ENCODE peak calls at places on chromosomes 16 and 17, in six cellular contexts. H is fibroblast of lung, I is GM23248, V is neural progenitor cell, K is H9, S is astrocyte. N is an unnamed sample. For H3K79me2, the result is how much of the 10 kb centered on the place peaks cover.

GRCh38 chr17:35432176-35433074 is at the start of gene SLFN12:
- DNase-seq in I (peak), H (peak), V (peak), K (peak), S (peak), N (peak)

GRCh38 chr16:16830973-16831372 is 452.0 kb downstream of the NPIPA7 start:
- DNase-seq in I (no peak), S (no peak), K (no peak), V (no peak), H (no peak), N (no peak)

GRCh38 chr17:44788139-44788538 is 29.4 kb downstream of the ADAM11 start:
- DNase-seq in S (no peak), K (no peak), I (peak), V (no peak), H (no peak), N (no peak)

GRCh38 chr16:56344518-56345405 is 80.6 kb downstream of the AMFR start:
- DNase-seq in H (no peak), S (no peak), V (no peak), K (no peak), I (no peak), N (peak)

GRCh38 chr16:74280448-74280847 is 16.2 kb upstream of the PSMD7 start:
- DNase-seq in S (no peak), I (no peak), H (no peak), K (no peak), V (no peak), N (no peak)

GRCh38 chr16:67872631-67873434 is at the start of gene EDC4:
- DNase-seq in I (peak), S (peak), H (peak), K (peak), V (peak), N (no peak)

GRCh38 chr17:9729034-9729650 is 62.2 kb downstream of the DHRS7C start:
- DNase-seq in H (peak), I (peak), V (peak), S (peak), K (no peak), N (peak)

GRCh38 chr16:56506941-56507340 is 12.9 kb downstream of the BBS2 start:
- DNase-seq in V (no peak), S (peak), I (peak), K (no peak), H (peak), N (no peak)

GRCh38 chr17:74775409-74776043 is 619 bp downstream of the NAT9 start:
- DNase-seq in K (no peak), V (no peak), H (no peak), S (no peak), I (peak), N (no peak)
- H3K79me2 ChIP-seq in K (under half), V (under half), H (under half), S (under half), I (half or more), N (under half)

DNA sequence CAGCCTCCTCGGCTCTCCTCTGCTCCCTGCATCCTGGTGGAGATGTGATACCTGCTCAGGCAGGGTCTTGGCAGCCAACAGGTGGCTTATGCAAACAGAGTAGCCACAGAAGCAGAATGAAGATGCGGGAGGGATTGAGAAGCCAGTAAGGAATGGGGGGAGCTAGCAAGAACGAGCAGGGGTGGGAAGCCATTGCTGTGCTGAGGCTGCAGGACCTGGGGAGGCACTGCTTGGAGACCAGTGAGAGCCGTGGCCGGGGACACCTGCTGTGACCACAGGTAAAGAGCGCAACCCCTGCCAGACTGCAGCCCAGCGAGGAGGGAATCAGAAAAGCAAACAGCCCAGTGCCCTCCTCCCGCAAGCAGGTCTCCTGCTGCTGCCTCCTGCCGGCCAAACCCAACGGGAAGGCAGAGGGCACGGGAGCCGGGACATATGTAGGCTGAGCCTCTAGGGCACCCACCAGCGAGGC is 14.7 kb downstream of the AIPL1 start:
- DNase-seq in S (no peak), I (peak), K (peak), V (peak), H (no peak), N (no peak)
- H3K9ac ChIP-seq in S (no peak), I (no peak), K (no peak), V (no peak), H (no peak), N (no peak)

GRCh38 chr17:80176757-80177156 is 6.9 kb downstream of the CARD14 start:
- DNase-seq in V (no peak), H (no peak), K (no peak), I (no peak), S (no peak), N (no peak)
- H3K79me2 ChIP-seq in V (under half), H (under half), K (under half), I (under half), S (under half), N (under half)

GRCh38 chr17:57881143-57881542 is 31.3 kb upstream of the MRPS23 start:
- DNase-seq in V (no peak), H (peak), K (peak), S (peak), I (peak), N (no peak)

GRCh38 chr17:57881783-57882291 is 32.0 kb upstream of the MRPS23 start:
- DNase-seq in K (no peak), V (no peak), H (no peak), S (no peak), I (no peak), N (no peak)

GRCh38 chr17:57880086-57880456 is 30.2 kb upstream of the MRPS23 start:
- DNase-seq in S (no peak), H (no peak), K (no peak), V (no peak), I (no peak), N (no peak)

GRCh38 chr17:57877803-57878202 is 28.0 kb upstream of the MRPS23 start:
- DNase-seq in I (no peak), V (no peak), H (no peak), K (no peak), S (no peak), N (no peak)

DNA sequence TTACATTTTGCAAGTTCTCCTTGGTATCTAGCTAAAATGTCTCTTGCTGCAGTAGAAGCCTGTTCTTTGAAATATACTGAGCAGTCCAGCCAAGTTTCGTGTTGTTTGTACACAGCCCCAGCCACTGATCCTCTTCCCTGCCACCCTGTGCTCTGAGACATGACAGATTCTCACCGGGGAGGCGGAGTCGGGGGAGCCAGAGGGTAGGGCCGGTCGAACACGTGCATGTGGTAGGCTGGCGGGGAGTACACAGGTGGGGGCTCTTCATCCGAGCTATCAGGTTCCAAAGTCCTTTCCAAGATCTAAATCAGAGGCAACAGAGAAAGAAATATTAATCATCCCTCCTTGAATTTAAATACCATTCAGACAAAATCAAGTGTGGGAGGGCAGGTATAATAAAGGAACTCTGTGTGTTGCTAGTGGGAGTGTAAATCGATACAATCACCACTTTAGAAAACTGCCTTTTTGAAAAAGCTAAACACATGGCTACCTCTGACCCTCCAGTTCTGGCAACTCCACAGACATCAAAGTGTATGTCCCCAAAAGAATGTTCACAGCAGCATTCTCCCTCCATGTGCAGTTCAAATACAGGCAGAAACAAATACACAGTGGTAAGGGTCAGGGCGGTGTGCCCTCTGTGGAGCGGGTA is 29.7 kb upstream of the MRPS23 start:
- DNase-seq in K (peak), V (peak), H (no peak), I (no peak), S (no peak), N (no peak)
- H3K9ac ChIP-seq in K (no peak), V (no peak), H (no peak), I (peak), S (peak), N (peak)

DNA sequence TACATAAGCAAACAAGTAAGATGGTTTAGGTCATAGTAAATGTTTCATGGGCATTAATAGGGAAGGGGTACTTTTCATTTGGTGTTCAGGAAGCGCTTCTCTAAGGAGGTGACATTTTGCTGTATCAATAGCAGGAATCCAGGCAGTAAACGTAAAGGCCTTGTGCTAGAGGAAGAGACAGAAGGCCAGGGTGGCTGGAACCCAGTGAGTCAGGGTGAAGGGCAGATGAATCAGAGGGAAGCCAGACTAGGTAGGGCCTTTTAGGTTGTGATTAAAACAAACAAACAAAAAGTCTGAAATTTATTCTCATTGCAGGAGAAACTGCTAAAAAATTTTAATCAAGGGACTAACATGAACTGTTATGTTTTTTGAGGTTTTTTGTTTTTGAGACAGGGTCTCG is 6.5 kb downstream of the BMERB1 start:
- DNase-seq in K (no peak), S (peak), V (no peak), H (peak), I (peak), N (no peak)
- H3K79me2 ChIP-seq in K (under half), S (half or more), V (half or more), H (under half), I (half or more), N (under half)

GRCh38 chr17:68501074-68501473 is 11.2 kb upstream of the PRKAR1A start:
- DNase-seq in V (no peak), H (no peak), I (no peak), K (no peak), S (no peak), N (no peak)

GRCh38 chr17:68495081-68495480 is 17.1 kb upstream of the PRKAR1A start:
- DNase-seq in I (no peak), K (no peak), H (no peak), V (no peak), S (no peak), N (no peak)

GRCh38 chr17:68499587-68499986 is 12.6 kb upstream of the PRKAR1A start:
- DNase-seq in V (no peak), K (no peak), I (no peak), H (no peak), S (no peak), N (no peak)

GRCh38 chr17:68498479-68499326 is 13.5 kb upstream of the PRKAR1A start:
- DNase-seq in K (no peak), I (peak), H (no peak), S (no peak), V (no peak), N (no peak)

DNA sequence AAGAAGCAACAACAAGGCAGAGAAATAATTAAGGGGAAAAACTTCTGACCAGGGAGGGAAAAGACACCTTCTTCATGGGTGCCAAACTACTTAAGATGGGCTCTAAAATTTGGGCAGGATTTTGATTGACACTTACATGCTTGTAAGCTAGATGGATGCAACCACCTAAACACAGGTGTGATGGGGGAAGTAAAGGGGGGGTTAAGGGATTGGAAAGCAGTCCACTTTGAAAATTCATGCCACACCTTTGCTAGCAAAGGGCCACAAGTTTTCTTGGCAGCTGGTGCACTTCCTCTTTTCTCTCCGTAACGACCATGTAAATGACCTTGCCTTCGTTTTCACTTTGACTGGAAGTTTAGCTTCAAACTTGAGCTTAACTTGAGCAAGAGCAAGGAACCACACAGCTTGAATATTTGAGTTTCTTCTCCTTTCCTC is 14.3 kb upstream of the PRKAR1A start:
- DNase-seq in S (no peak), I (no peak), V (no peak), H (no peak), K (no peak), N (no peak)
- H3K9ac ChIP-seq in S (no peak), I (no peak), V (no peak), H (no peak), K (no peak), N (no peak)

DNA sequence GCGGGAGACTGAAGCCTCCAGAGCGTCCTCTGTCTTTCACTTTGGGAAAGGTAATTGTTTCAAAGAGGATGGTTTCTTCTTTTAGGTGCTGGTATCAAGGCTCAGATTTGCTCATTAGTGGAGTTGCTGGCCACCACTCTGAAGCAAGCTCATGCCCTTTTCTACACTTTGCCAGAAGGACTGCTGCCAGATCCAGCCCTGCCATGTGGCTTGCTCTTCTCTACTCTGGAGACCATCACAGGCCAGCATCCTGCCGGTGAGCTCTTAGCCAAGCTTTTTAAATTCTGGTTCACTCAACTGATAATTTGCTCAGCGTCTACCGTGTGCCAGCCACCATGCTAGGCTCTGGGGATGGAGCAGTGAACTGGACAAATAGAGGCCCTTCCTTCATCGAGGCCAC is 4.3 kb downstream of the COG1 start:
- DNase-seq in V (no peak), H (no peak), I (no peak), K (no peak), S (no peak), N (no peak)
- H3K79me2 ChIP-seq in V (under half), H (under half), I (half or more), K (under half), S (half or more), N (under half)

GRCh38 chr16:58024673-58025350 is 742 bp upstream of the MMP15 start:
- DNase-seq in S (no peak), V (peak), H (peak), K (peak), I (peak), N (no peak)
- H3K9ac ChIP-seq in S (no peak), V (no peak), H (no peak), K (no peak), I (no peak), N (peak)

DNA sequence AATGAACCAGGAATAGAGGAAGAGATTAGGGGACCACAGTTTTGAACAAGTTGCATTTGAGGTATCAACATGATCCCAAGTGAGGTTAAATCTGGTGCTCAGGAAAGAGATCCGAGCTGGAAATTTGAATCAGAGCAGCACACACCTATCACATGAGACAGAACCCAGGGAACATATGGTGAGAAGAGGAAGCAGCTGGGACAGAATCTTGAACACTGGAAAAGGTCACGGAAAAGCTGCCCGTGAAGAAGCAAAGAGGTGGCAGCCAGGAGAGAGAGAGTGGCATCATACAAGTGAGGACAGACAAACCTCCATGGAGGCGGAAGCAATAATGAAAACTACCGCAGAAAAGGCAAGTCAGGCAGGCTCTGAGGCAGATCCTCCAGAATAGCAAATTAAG is 36.1 kb downstream of the USP31 start:
- DNase-seq in V (no peak), S (no peak), I (no peak), H (no peak), K (no peak), N (no peak)
- H3K79me2 ChIP-seq in V (half or more), S (half or more), I (half or more), H (under half), K (under half), N (half or more)